ENCODE peak calls at places on chromosomes 5 and 9, in six cellular contexts. V is Calu3, W is fibroblast of the aortic adventitia, I is hepatocyte, A is RWPE2, E is epithelial cell of esophagus. T is an unnamed sample.

GRCh38 chr5:6962256-6962655 is 249.0 kb downstream of the TENT4A start:
- DNase-seq in V (no peak), A (no peak), E (no peak), W (no peak), I (no peak), T (no peak)

GRCh38 chr9:38083858-38084555 is 15.0 kb upstream of the SHB start:
- DNase-seq in I (no peak), V (no peak), W (no peak), E (no peak), A (peak), T (no peak)

GRCh38 chr5:157232706-157233105 is 33.2 kb upstream of the CYFIP2 start:
- DNase-seq in I (no peak), V (no peak), W (no peak), A (no peak), E (peak), T (no peak)

GRCh38 chr5:102823441-102823874 is 68.4 kb downstream of the PAM start:
- DNase-seq in W (peak), V (no peak), E (no peak), I (peak), A (no peak), T (no peak)

GRCh38 chr5:170513856-170514255 is 10.0 kb downstream of the KCNIP1 start:
- DNase-seq in W (no peak), E (no peak), I (no peak), A (no peak), V (no peak), T (no peak)

GRCh38 chr9:97559111-97559514 is 57.6 kb downstream of the TMOD1 start:
- DNase-seq in W (no peak), V (no peak), E (no peak), A (no peak), I (no peak), T (no peak)

GRCh38 chr5:73591698-73592501 is 26.4 kb downstream of the UTP15 start:
- DNase-seq in V (peak), E (peak), I (peak), W (peak), A (no peak), T (no peak)

GRCh38 chr9:126218726-126219125 is 107.9 kb upstream of the MVB12B start:
- DNase-seq in W (no peak), E (no peak), I (no peak), V (no peak), A (no peak), T (no peak)

GRCh38 chr5:180637962-180638680 is 11.3 kb downstream of the FLT4 start:
- DNase-seq in V (no peak), W (no peak), I (no peak), A (no peak), E (no peak), T (no peak)

GRCh38 chr5:44388504-44389409 is 463 bp downstream of the FGF10 start:
- DNase-seq in W (peak), A (peak), E (peak), V (peak), I (peak), T (peak)

GRCh38 chr5:143539742-143540141 is 136.3 kb upstream of the NR3C1 start:
- DNase-seq in V (no peak), I (no peak), W (no peak), E (no peak), A (no peak), T (no peak)

GRCh38 chr5:33994845-33995244 is 10.4 kb upstream of the SLC45A2 start:
- DNase-seq in I (no peak), A (no peak), W (peak), E (peak), V (no peak), T (no peak)

GRCh38 chr5:35803221-35803651 is 53.5 kb upstream of the IL7R start:
- DNase-seq in I (peak), W (peak), A (no peak), V (no peak), E (no peak), T (no peak)

GRCh38 chr5:5419291-5420210 is 2.9 kb upstream of the ICE1 start:
- DNase-seq in V (peak), A (no peak), W (peak), I (peak), E (peak), T (no peak)

GRCh38 chr5:55997742-55998351 is 3.1 kb upstream of the IL6ST start:
- DNase-seq in A (no peak), V (no peak), E (peak), I (peak), W (peak), T (no peak)

GRCh38 chr9:86795861-86796497 is 151.3 kb downstream of the GAS1 start:
- DNase-seq in V (no peak), W (peak), E (peak), I (peak), A (no peak), T (no peak)

GRCh38 chr5:174984863-174985262 is 260.5 kb downstream of the MSX2 start:
- DNase-seq in I (no peak), E (no peak), A (no peak), W (no peak), V (no peak), T (no peak)

GRCh38 chr9:2477755-2478154 is 143.8 kb upstream of the VLDLR start:
- DNase-seq in A (no peak), E (no peak), W (peak), I (no peak), V (no peak), T (no peak)

GRCh38 chr5:74281191-74281590 is 359.3 kb downstream of the ENC1 start:
- DNase-seq in W (no peak), I (no peak), V (no peak), E (peak), A (no peak), T (no peak)

GRCh38 chr9:37617837-37618236 is 25.4 kb upstream of the TOMM5 start:
- DNase-seq in I (peak), W (peak), V (no peak), E (peak), A (no peak), T (no peak)

GRCh38 chr5:14667290-14667689 is 2.8 kb downstream of the OTULIN start:
- DNase-seq in A (no peak), I (no peak), E (no peak), V (no peak), W (no peak), T (no peak)

GRCh38 chr5:95620870-95621838 is 1.3 kb downstream of the GPR150 start:
- DNase-seq in A (no peak), E (peak), V (peak), W (no peak), I (peak), T (peak)

GRCh38 chr9:19181002-19181401 is 49.5 kb upstream of the DENND4C start:
- DNase-seq in A (no peak), E (peak), W (no peak), V (no peak), I (no peak), T (no peak)

GRCh38 chr5:150553911-150554310 is 46.0 kb downstream of the NDST1 start:
- DNase-seq in V (no peak), E (no peak), A (no peak), I (no peak), W (no peak), T (no peak)

GRCh38 chr9:116163293-116164055 is 9.9 kb downstream of the PAPPA start:
- DNase-seq in W (no peak), E (no peak), V (no peak), A (no peak), I (no peak), T (no peak)
- TF ChIP-seq CTCF in W (peak), E (peak), V (no peak), A (peak), I (peak), T (peak)

DNA sequence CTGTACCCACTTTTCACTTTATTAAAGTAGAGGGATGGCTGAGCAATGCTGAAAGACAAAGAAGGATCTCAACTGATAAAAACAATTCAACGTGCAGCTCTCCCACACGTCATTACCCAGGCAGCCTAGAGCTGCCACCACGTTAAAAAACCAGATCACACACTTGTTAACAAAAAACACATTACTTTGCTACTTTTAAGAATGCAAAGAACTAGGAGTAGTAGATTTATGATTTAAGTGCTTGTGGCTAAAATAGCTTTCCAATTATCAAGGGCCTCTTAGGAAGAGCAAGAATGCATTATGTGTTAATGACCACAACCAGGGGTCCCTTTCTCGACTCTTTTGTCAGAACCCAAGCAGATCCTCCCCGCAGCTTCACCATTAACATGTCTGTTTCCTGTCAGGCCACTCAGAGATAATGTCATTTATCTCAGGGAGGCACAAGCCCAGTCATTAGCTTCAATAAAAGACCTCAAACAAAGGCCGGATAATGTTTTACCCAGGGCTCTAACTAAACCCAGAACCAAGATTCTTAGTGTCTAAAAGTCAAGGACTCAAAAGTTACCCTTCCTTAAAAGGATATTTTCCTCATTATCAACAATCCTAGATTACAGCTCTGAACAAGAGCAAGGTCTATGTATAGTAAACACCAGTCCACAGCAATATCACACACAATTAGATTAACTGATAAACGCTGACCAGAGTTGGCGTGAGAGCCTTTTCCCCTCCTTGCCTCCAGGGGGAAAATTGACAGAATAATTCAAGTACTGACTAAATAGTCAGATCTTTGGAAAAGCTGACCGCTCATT is 7.5 kb downstream of the ZNF608 start:
- DNase-seq in W (no peak), V (no peak), I (peak), A (no peak), E (no peak), T (no peak)
- TF ChIP-seq CTCF in W (no peak), V (peak), I (peak), A (no peak), E (no peak), T (peak)

GRCh38 chr5:131513780-131514179 is 121.2 kb downstream of the RAPGEF6 start:
- DNase-seq in A (no peak), I (no peak), E (no peak), W (no peak), V (no peak), T (no peak)

GRCh38 chr5:131511934-131512333 is 123.1 kb downstream of the RAPGEF6 start:
- DNase-seq in E (no peak), I (no peak), W (no peak), V (no peak), A (no peak), T (no peak)

GRCh38 chr5:131515348-131515747 is 119.7 kb downstream of the RAPGEF6 start:
- DNase-seq in V (no peak), W (no peak), I (no peak), E (no peak), A (no peak), T (no peak)

GRCh38 chr5:131509811-131510210 is 125.2 kb downstream of the RAPGEF6 start:
- DNase-seq in I (no peak), E (no peak), A (no peak), V (no peak), W (no peak), T (no peak)

DNA sequence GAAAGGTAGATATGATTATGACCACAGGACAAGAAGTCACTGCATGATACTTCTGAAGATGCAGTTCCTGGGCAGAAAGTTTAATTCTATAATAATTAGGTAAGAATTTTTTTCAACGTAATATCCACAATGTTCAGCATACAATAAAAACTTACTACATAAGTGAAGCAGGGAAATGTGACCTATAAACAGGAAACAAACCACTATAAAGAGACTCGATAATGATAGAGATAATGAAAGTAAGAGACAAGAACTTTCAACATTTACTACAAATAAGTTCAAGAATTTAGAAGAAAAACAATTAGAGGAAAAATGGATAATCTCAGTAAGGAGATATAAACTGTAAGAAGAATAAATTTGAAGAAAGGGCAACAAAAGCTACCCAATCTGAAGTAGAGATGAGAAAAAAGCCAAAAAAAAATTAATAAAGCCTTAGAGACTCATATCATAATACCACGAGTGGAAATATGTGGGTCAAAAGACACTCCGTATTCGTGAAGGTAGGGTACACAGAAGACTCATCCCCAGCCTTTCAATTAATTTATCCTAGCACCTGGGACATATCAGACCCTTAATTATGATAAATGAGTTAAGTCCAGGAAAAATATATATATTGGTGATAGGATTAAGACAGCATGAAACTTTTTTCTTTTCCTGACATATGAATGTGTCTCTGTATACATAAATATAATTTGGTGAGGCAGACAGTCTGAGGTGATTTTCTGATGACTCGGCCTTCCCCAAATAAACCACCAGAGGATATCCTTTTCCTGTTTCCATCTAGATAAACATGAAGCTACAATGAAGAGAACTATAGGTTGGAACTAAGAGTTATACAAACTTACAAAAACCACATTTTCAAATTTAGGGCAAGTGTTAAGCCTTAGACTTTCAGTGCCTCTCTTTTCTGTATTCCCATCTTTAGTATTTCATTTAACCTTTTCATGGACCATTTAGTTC is 120.4 kb downstream of the RAPGEF6 start:
- DNase-seq in I (no peak), E (peak), V (no peak), W (peak), A (no peak), T (no peak)
- TF ChIP-seq CTCF in I (no peak), E (no peak), V (no peak), W (peak), A (peak), T (no peak)

GRCh38 chr5:16812448-16812847 is 123.6 kb downstream of the MYO10 start:
- DNase-seq in A (no peak), I (no peak), V (no peak), E (no peak), W (peak), T (no peak)
- TF ChIP-seq CTCF in A (no peak), I (no peak), V (no peak), E (no peak), W (no peak), T (no peak)

GRCh38 chr5:11329676-11330075 is 568.6 kb upstream of the DAP start:
- DNase-seq in I (no peak), V (no peak), E (no peak), W (no peak), A (no peak), T (no peak)

GRCh38 chr5:11335881-11336760 is 568.1 kb downstream of the CTNND2 start:
- DNase-seq in E (no peak), A (no peak), W (no peak), V (no peak), I (no peak), T (no peak)

GRCh38 chr5:11334404-11334803 is 569.8 kb downstream of the CTNND2 start:
- DNase-seq in I (no peak), V (no peak), W (no peak), E (no peak), A (no peak), T (no peak)
- TF ChIP-seq CTCF in I (no peak), V (no peak), W (no peak), E (no peak), A (no peak), T (no peak)

DNA sequence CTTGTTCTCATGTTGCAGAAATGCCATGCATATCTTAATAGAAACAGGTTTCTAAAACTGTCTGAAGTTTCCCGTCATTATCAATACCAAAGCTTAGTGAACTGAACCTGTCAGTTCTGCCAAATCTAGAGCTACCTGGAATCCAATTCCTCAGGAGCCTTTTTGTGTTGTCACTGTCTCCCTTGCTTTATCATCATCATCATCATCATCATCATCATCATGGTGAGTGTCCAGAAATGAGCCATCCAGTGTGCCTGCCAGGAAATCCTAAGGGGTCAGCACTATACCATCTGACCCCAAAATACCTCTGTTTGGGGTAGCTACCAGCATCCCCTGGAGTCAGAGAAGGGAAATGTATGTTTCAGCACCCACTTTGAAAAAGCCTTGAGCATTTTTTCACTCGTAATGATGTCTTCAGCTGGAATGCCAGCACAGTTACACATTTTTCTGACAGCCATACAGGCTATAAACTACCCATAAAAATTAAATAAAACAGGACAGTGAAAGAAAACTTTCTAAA is 150.3 kb downstream of the NR2F1-AS1 start:
- DNase-seq in E (no peak), V (no peak), A (no peak), W (no peak), I (no peak), T (no peak)
- TF ChIP-seq CTCF in E (no peak), V (no peak), A (no peak), W (no peak), I (no peak), T (no peak)

GRCh38 chr9:128271112-128271511 is 4.7 kb downstream of the GOLGA2 start:
- DNase-seq in W (no peak), E (peak), I (no peak), V (peak), A (no peak), T (no peak)
- TF ChIP-seq CTCF in W (no peak), E (peak), I (no peak), V (no peak), A (peak), T (no peak)

GRCh38 chr5:38023799-38024198 is 184.0 kb upstream of the GDNF start:
- DNase-seq in W (no peak), V (no peak), E (no peak), I (no peak), A (no peak), T (no peak)
- TF ChIP-seq CTCF in W (peak), V (peak), E (peak), I (peak), A (peak), T (peak)

T was measured in progenitor cell of endocrine pancreas.